ENCODE peak calls at places on chromosomes 16 and 17, in ten cellular contexts. One of them, this sample, is unnamed.

GRCh38 chr17:1294157-1294717 is 14.8 kb downstream of the TRARG1 start:
- DNase-seq in transverse colon: peak
- DNase-seq in AG09309: no peak
- DNase-seq in AG04449: no peak
- DNase-seq in breast epithelium: no peak
- DNase-seq in bronchial epithelial cell: no peak
- DNase-seq in A549: no peak
- DNase-seq in prostate gland: no peak
- DNase-seq in thoracic aorta: no peak
- DNase-seq in CD8-positive, alpha-beta T cell: peak
- DNase-seq in this sample: no peak

GRCh38 chr17:50201226-50201854 is at the start of gene COL1A1:
- DNase-seq in transverse colon: peak
- DNase-seq in AG09309: peak
- DNase-seq in AG04449: no peak
- DNase-seq in breast epithelium: peak
- DNase-seq in bronchial epithelial cell: no peak
- DNase-seq in A549: no peak
- DNase-seq in prostate gland: no peak
- DNase-seq in thoracic aorta: peak
- DNase-seq in CD8-positive, alpha-beta T cell: no peak
- DNase-seq in this sample: no peak

GRCh38 chr16:11253009-11253994 is 2.7 kb downstream of the SOCS1 start:
- DNase-seq in transverse colon: no peak
- DNase-seq in AG09309: no peak
- DNase-seq in AG04449: no peak
- DNase-seq in breast epithelium: no peak
- DNase-seq in bronchial epithelial cell: peak
- DNase-seq in A549: no peak
- DNase-seq in prostate gland: no peak
- DNase-seq in thoracic aorta: no peak
- DNase-seq in CD8-positive, alpha-beta T cell: no peak
- DNase-seq in this sample: no peak

GRCh38 chr17:67260051-67260987 is 15.3 kb upstream of the HELZ start:
- DNase-seq in transverse colon: peak
- DNase-seq in AG09309: peak
- DNase-seq in AG04449: peak
- DNase-seq in breast epithelium: no peak
- DNase-seq in bronchial epithelial cell: peak
- DNase-seq in A549: no peak
- DNase-seq in prostate gland: peak
- DNase-seq in thoracic aorta: no peak
- DNase-seq in CD8-positive, alpha-beta T cell: no peak
- DNase-seq in this sample: no peak

GRCh38 chr17:2904135-2904534 is 107.9 kb downstream of the RAP1GAP2 start:
- DNase-seq in transverse colon: peak
- DNase-seq in AG09309: no peak
- DNase-seq in AG04449: no peak
- DNase-seq in breast epithelium: no peak
- DNase-seq in bronchial epithelial cell: no peak
- DNase-seq in A549: no peak
- DNase-seq in prostate gland: no peak
- DNase-seq in thoracic aorta: no peak
- DNase-seq in CD8-positive, alpha-beta T cell: no peak
- DNase-seq in this sample: no peak

GRCh38 chr16:12436201-12436657 is 367.5 kb downstream of the CPPED1 start:
- DNase-seq in transverse colon: no peak
- DNase-seq in AG09309: no peak
- DNase-seq in AG04449: no peak
- DNase-seq in breast epithelium: no peak
- DNase-seq in bronchial epithelial cell: no peak
- DNase-seq in A549: no peak
- DNase-seq in prostate gland: no peak
- DNase-seq in thoracic aorta: no peak
- DNase-seq in CD8-positive, alpha-beta T cell: no peak
- DNase-seq in this sample: no peak

GRCh38 chr16:89861648-89862047 is 11.7 kb upstream of the TCF25 start:
- DNase-seq in transverse colon: no peak
- DNase-seq in AG09309: no peak
- DNase-seq in AG04449: no peak
- DNase-seq in breast epithelium: no peak
- DNase-seq in bronchial epithelial cell: no peak
- DNase-seq in A549: no peak
- DNase-seq in prostate gland: no peak
- DNase-seq in thoracic aorta: no peak
- DNase-seq in CD8-positive, alpha-beta T cell: no peak
- DNase-seq in this sample: peak

GRCh38 chr17:27654654-27655524 is 23.9 kb downstream of the LGALS9 start:
- DNase-seq in transverse colon: peak
- DNase-seq in AG09309: no peak
- DNase-seq in AG04449: no peak
- DNase-seq in breast epithelium: peak
- DNase-seq in bronchial epithelial cell: peak
- DNase-seq in A549: peak
- DNase-seq in prostate gland: peak
- DNase-seq in thoracic aorta: peak
- DNase-seq in CD8-positive, alpha-beta T cell: peak
- DNase-seq in this sample: peak

GRCh38 chr17:48542956-48543853 is 1.7 kb downstream of the HOXB2 start:
- DNase-seq in transverse colon: peak
- DNase-seq in AG09309: no peak
- DNase-seq in AG04449: no peak
- DNase-seq in breast epithelium: peak
- DNase-seq in bronchial epithelial cell: peak
- DNase-seq in A549: peak
- DNase-seq in prostate gland: no peak
- DNase-seq in thoracic aorta: no peak
- DNase-seq in CD8-positive, alpha-beta T cell: peak
- DNase-seq in this sample: peak

GRCh38 chr17:9658593-9659211 is 13.4 kb downstream of the USP43 start:
- DNase-seq in transverse colon: peak
- DNase-seq in AG09309: no peak
- DNase-seq in AG04449: no peak
- DNase-seq in breast epithelium: no peak
- DNase-seq in bronchial epithelial cell: no peak
- DNase-seq in A549: no peak
- DNase-seq in prostate gland: no peak
- DNase-seq in thoracic aorta: no peak
- DNase-seq in CD8-positive, alpha-beta T cell: no peak
- DNase-seq in this sample: no peak

GRCh38 chr17:48095611-48096010 is 5.7 kb downstream of the CBX1 start:
- DNase-seq in transverse colon: no peak
- DNase-seq in AG09309: no peak
- DNase-seq in AG04449: no peak
- DNase-seq in breast epithelium: no peak
- DNase-seq in bronchial epithelial cell: no peak
- DNase-seq in A549: no peak
- DNase-seq in prostate gland: no peak
- DNase-seq in thoracic aorta: no peak
- DNase-seq in CD8-positive, alpha-beta T cell: no peak
- DNase-seq in this sample: no peak

GRCh38 chr16:8173111-8173644 is 417.1 kb downstream of the TMEM114 start:
- DNase-seq in transverse colon: peak
- DNase-seq in AG09309: no peak
- DNase-seq in AG04449: no peak
- DNase-seq in breast epithelium: peak
- DNase-seq in bronchial epithelial cell: peak
- DNase-seq in A549: peak
- DNase-seq in prostate gland: peak
- DNase-seq in thoracic aorta: no peak
- DNase-seq in CD8-positive, alpha-beta T cell: no peak
- DNase-seq in this sample: peak
- TF ChIP-seq CTCF in transverse colon: peak
- TF ChIP-seq CTCF in AG09309: peak
- TF ChIP-seq CTCF in AG04449: peak
- TF ChIP-seq CTCF in breast epithelium: peak
- TF ChIP-seq CTCF in bronchial epithelial cell: peak
- TF ChIP-seq CTCF in A549: peak
- TF ChIP-seq CTCF in prostate gland: peak
- TF ChIP-seq CTCF in thoracic aorta: peak
- TF ChIP-seq CTCF in CD8-positive, alpha-beta T cell: no peak
- TF ChIP-seq CTCF in this sample: peak

GRCh38 chr17:75783069-75783783 is 1.4 kb upstream of the UNK start:
- DNase-seq in transverse colon: no peak
- DNase-seq in AG09309: peak
- DNase-seq in AG04449: no peak
- DNase-seq in breast epithelium: no peak
- DNase-seq in bronchial epithelial cell: peak
- DNase-seq in A549: no peak
- DNase-seq in prostate gland: no peak
- DNase-seq in thoracic aorta: no peak
- DNase-seq in CD8-positive, alpha-beta T cell: no peak
- DNase-seq in this sample: peak
- H3K4me3 ChIP-seq in transverse colon: no peak
- H3K4me3 ChIP-seq in AG09309: peak
- H3K4me3 ChIP-seq in AG04449: no peak
- H3K4me3 ChIP-seq in breast epithelium: peak
- H3K4me3 ChIP-seq in bronchial epithelial cell: peak
- H3K4me3 ChIP-seq in A549: no peak
- H3K4me3 ChIP-seq in prostate gland: no peak
- H3K4me3 ChIP-seq in thoracic aorta: peak
- H3K4me3 ChIP-seq in CD8-positive, alpha-beta T cell: peak
- H3K4me3 ChIP-seq in this sample: no peak

GRCh38 chr16:17348042-17348783 is 122.5 kb downstream of the XYLT1 start:
- DNase-seq in transverse colon: no peak
- DNase-seq in AG09309: no peak
- DNase-seq in AG04449: no peak
- DNase-seq in breast epithelium: no peak
- DNase-seq in bronchial epithelial cell: no peak
- DNase-seq in A549: no peak
- DNase-seq in prostate gland: no peak
- DNase-seq in thoracic aorta: no peak
- DNase-seq in CD8-positive, alpha-beta T cell: no peak
- DNase-seq in this sample: no peak

GRCh38 chr16:17347624-17348023 is 123.1 kb downstream of the XYLT1 start:
- DNase-seq in transverse colon: no peak
- DNase-seq in AG09309: no peak
- DNase-seq in AG04449: no peak
- DNase-seq in breast epithelium: no peak
- DNase-seq in bronchial epithelial cell: no peak
- DNase-seq in A549: no peak
- DNase-seq in prostate gland: no peak
- DNase-seq in thoracic aorta: no peak
- DNase-seq in CD8-positive, alpha-beta T cell: no peak
- DNase-seq in this sample: no peak

GRCh38 chr16:17346774-17347569 is 123.8 kb downstream of the XYLT1 start:
- DNase-seq in transverse colon: peak
- DNase-seq in AG09309: no peak
- DNase-seq in AG04449: no peak
- DNase-seq in breast epithelium: no peak
- DNase-seq in bronchial epithelial cell: no peak
- DNase-seq in A549: no peak
- DNase-seq in prostate gland: peak
- DNase-seq in thoracic aorta: no peak
- DNase-seq in CD8-positive, alpha-beta T cell: no peak
- DNase-seq in this sample: no peak

GRCh38 chr16:17345043-17345442 is 125.7 kb downstream of the XYLT1 start:
- DNase-seq in transverse colon: peak
- DNase-seq in AG09309: no peak
- DNase-seq in AG04449: no peak
- DNase-seq in breast epithelium: no peak
- DNase-seq in bronchial epithelial cell: no peak
- DNase-seq in A549: no peak
- DNase-seq in prostate gland: peak
- DNase-seq in thoracic aorta: no peak
- DNase-seq in CD8-positive, alpha-beta T cell: no peak
- DNase-seq in this sample: no peak

DNA sequence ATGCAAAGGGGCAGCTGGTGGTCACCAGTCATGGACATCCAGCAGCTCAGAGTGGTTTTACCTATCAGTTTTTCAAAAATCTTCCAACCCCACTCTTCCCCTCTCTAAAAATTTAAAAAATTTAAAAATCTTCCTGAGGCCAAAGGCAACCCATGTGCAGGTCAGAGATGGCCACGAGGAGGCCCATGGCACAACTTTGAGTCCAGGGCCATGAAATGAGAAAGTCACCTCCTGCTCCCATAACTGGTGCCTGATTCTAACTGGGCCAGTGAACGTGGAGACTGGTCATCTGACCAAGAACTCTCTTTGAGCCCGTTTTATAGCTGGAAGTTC is 124.4 kb downstream of the XYLT1 start:
- DNase-seq in transverse colon: no peak
- DNase-seq in AG09309: no peak
- DNase-seq in AG04449: no peak
- DNase-seq in breast epithelium: no peak
- DNase-seq in bronchial epithelial cell: no peak
- DNase-seq in A549: no peak
- DNase-seq in prostate gland: no peak
- DNase-seq in thoracic aorta: no peak
- DNase-seq in CD8-positive, alpha-beta T cell: no peak
- DNase-seq in this sample: no peak
- TF ChIP-seq CTCF in transverse colon: peak
- TF ChIP-seq CTCF in AG09309: no peak
- TF ChIP-seq CTCF in AG04449: no peak
- TF ChIP-seq CTCF in breast epithelium: no peak
- TF ChIP-seq CTCF in bronchial epithelial cell: no peak
- TF ChIP-seq CTCF in A549: no peak
- TF ChIP-seq CTCF in prostate gland: no peak
- TF ChIP-seq CTCF in thoracic aorta: no peak
- TF ChIP-seq CTCF in CD8-positive, alpha-beta T cell: no peak
- TF ChIP-seq CTCF in this sample: no peak

GRCh38 chr16:67594956-67595355 is 32.6 kb downstream of the CTCF start:
- DNase-seq in transverse colon: no peak
- DNase-seq in AG09309: no peak
- DNase-seq in AG04449: no peak
- DNase-seq in breast epithelium: no peak
- DNase-seq in bronchial epithelial cell: peak
- DNase-seq in A549: no peak
- DNase-seq in prostate gland: no peak
- DNase-seq in thoracic aorta: no peak
- DNase-seq in CD8-positive, alpha-beta T cell: no peak
- DNase-seq in this sample: no peak

GRCh38 chr16:67593701-67594100 is 31.4 kb downstream of the CTCF start:
- DNase-seq in transverse colon: no peak
- DNase-seq in AG09309: no peak
- DNase-seq in AG04449: no peak
- DNase-seq in breast epithelium: no peak
- DNase-seq in bronchial epithelial cell: no peak
- DNase-seq in A549: no peak
- DNase-seq in prostate gland: no peak
- DNase-seq in thoracic aorta: no peak
- DNase-seq in CD8-positive, alpha-beta T cell: no peak
- DNase-seq in this sample: no peak

GRCh38 chr16:67598527-67598926 is 36.2 kb downstream of the CTCF start:
- DNase-seq in transverse colon: no peak
- DNase-seq in AG09309: no peak
- DNase-seq in AG04449: no peak
- DNase-seq in breast epithelium: no peak
- DNase-seq in bronchial epithelial cell: no peak
- DNase-seq in A549: no peak
- DNase-seq in prostate gland: no peak
- DNase-seq in thoracic aorta: no peak
- DNase-seq in CD8-positive, alpha-beta T cell: no peak
- DNase-seq in this sample: no peak

GRCh38 chr16:67594256-67594915 is 32.1 kb downstream of the CTCF start:
- DNase-seq in transverse colon: no peak
- DNase-seq in AG09309: no peak
- DNase-seq in AG04449: no peak
- DNase-seq in breast epithelium: no peak
- DNase-seq in bronchial epithelial cell: no peak
- DNase-seq in A549: no peak
- DNase-seq in prostate gland: no peak
- DNase-seq in thoracic aorta: no peak
- DNase-seq in CD8-positive, alpha-beta T cell: no peak
- DNase-seq in this sample: no peak

GRCh38 chr16:67593288-67593687 is 31.0 kb downstream of the CTCF start:
- DNase-seq in transverse colon: no peak
- DNase-seq in AG09309: no peak
- DNase-seq in AG04449: no peak
- DNase-seq in breast epithelium: no peak
- DNase-seq in bronchial epithelial cell: no peak
- DNase-seq in A549: no peak
- DNase-seq in prostate gland: no peak
- DNase-seq in thoracic aorta: no peak
- DNase-seq in CD8-positive, alpha-beta T cell: no peak
- DNase-seq in this sample: no peak
- H3K4me3 ChIP-seq in transverse colon: no peak
- H3K4me3 ChIP-seq in AG09309: no peak
- H3K4me3 ChIP-seq in AG04449: no peak
- H3K4me3 ChIP-seq in breast epithelium: no peak
- H3K4me3 ChIP-seq in bronchial epithelial cell: no peak
- H3K4me3 ChIP-seq in A549: no peak
- H3K4me3 ChIP-seq in prostate gland: no peak
- H3K4me3 ChIP-seq in thoracic aorta: no peak
- H3K4me3 ChIP-seq in CD8-positive, alpha-beta T cell: no peak
- H3K4me3 ChIP-seq in this sample: no peak